ENCODE peak calls at places on chromosomes 13 and 19, in six cellular contexts. One of them, this sample, is unnamed.
A peak's percentile ranks its signal among the peaks of the same experiment; 100 is the strongest.

GRCh38 chr13:114017966-114018365 is 44.1 kb upstream of the C13orf46 start:
- DNase-seq in pancreas: no peak
- DNase-seq in neural progenitor cell: no peak
- DNase-seq in Caco-2: no peak
- DNase-seq in uterus: no peak
- DNase-seq in tibial artery: no peak
- DNase-seq in this sample: no peak

GRCh38 chr19:43624933-43625332 is 5.5 kb upstream of the ZNF428 start:
- DNase-seq in pancreas: peak; percentile 35
- DNase-seq in neural progenitor cell: peak; percentile 86
- DNase-seq in Caco-2: no peak
- DNase-seq in uterus: no peak
- DNase-seq in tibial artery: peak; percentile 26
- DNase-seq in this sample: peak; percentile 36

GRCh38 chr19:45087531-45087930 is 5.4 kb upstream of the PPP1R37 start:
- DNase-seq in pancreas: peak; percentile 15
- DNase-seq in neural progenitor cell: no peak
- DNase-seq in Caco-2: no peak
- DNase-seq in uterus: no peak
- DNase-seq in tibial artery: no peak
- DNase-seq in this sample: no peak

GRCh38 chr13:94020833-94021232 is 458.6 kb downstream of the DCT start:
- DNase-seq in pancreas: no peak
- DNase-seq in neural progenitor cell: no peak
- DNase-seq in Caco-2: no peak
- DNase-seq in uterus: no peak
- DNase-seq in tibial artery: no peak
- DNase-seq in this sample: no peak

GRCh38 chr13:31725841-31726240 is 13.5 kb upstream of the RXFP2 start:
- DNase-seq in pancreas: no peak
- DNase-seq in neural progenitor cell: no peak
- DNase-seq in Caco-2: no peak
- DNase-seq in uterus: no peak
- DNase-seq in tibial artery: no peak
- DNase-seq in this sample: no peak

GRCh38 chr19:13835791-13836723 is 40.8 kb downstream of the ZSWIM4 start:
- DNase-seq in pancreas: peak; percentile 24
- DNase-seq in neural progenitor cell: no peak
- DNase-seq in Caco-2: no peak
- DNase-seq in uterus: peak; percentile 50
- DNase-seq in tibial artery: peak; percentile 64
- DNase-seq in this sample: peak; percentile 62

GRCh38 chr19:41339936-41340335 is 13.8 kb downstream of the TGFB1 start:
- DNase-seq in pancreas: no peak
- DNase-seq in neural progenitor cell: no peak
- DNase-seq in Caco-2: no peak
- DNase-seq in uterus: no peak
- DNase-seq in tibial artery: no peak
- DNase-seq in this sample: no peak

GRCh38 chr19:41705393-41706174 is 2.8 kb upstream of the CEACAM5 start:
- DNase-seq in pancreas: no peak
- DNase-seq in neural progenitor cell: peak; percentile 16
- DNase-seq in Caco-2: peak; percentile 78
- DNase-seq in uterus: no peak
- DNase-seq in tibial artery: no peak
- DNase-seq in this sample: peak; percentile 18

GRCh38 chr13:46492946-46493345 is 60.0 kb upstream of the LRCH1 start:
- DNase-seq in pancreas: no peak
- DNase-seq in neural progenitor cell: peak; percentile 63
- DNase-seq in Caco-2: peak; percentile 72
- DNase-seq in uterus: no peak
- DNase-seq in tibial artery: no peak
- DNase-seq in this sample: no peak

GRCh38 chr19:1699386-1699785 is 47.0 kb upstream of the TCF3 start:
- DNase-seq in pancreas: no peak
- DNase-seq in neural progenitor cell: no peak
- DNase-seq in Caco-2: no peak
- DNase-seq in uterus: no peak
- DNase-seq in tibial artery: no peak
- DNase-seq in this sample: no peak

GRCh38 chr19:28914173-28914572 is 298.8 kb downstream of the UQCRFS1 start:
- DNase-seq in pancreas: no peak
- DNase-seq in neural progenitor cell: no peak
- DNase-seq in Caco-2: no peak
- DNase-seq in uterus: no peak
- DNase-seq in tibial artery: no peak
- DNase-seq in this sample: no peak

GRCh38 chr19:1281270-1281894 is 4.3 kb upstream of the EFNA2 start:
- DNase-seq in pancreas: no peak
- DNase-seq in neural progenitor cell: no peak
- DNase-seq in Caco-2: no peak
- DNase-seq in uterus: no peak
- DNase-seq in tibial artery: no peak
- DNase-seq in this sample: no peak

GRCh38 chr19:19234220-19234816 is 22.6 kb downstream of the NCAN start:
- DNase-seq in pancreas: no peak
- DNase-seq in neural progenitor cell: no peak
- DNase-seq in Caco-2: no peak
- DNase-seq in uterus: no peak
- DNase-seq in tibial artery: no peak
- DNase-seq in this sample: no peak

GRCh38 chr19:30602661-30603322 is 230.6 kb downstream of the ZNF536 start:
- DNase-seq in pancreas: no peak
- DNase-seq in neural progenitor cell: no peak
- DNase-seq in Caco-2: no peak
- DNase-seq in uterus: no peak
- DNase-seq in tibial artery: no peak
- DNase-seq in this sample: no peak

GRCh38 chr19:4730740-4731171 is 7.1 kb upstream of the DPP9 start:
- DNase-seq in pancreas: no peak
- DNase-seq in neural progenitor cell: no peak
- DNase-seq in Caco-2: peak; percentile 65
- DNase-seq in uterus: no peak
- DNase-seq in tibial artery: no peak
- DNase-seq in this sample: no peak

GRCh38 chr19:35073516-35073915 is 32.0 kb downstream of the HPN start:
- DNase-seq in pancreas: no peak
- DNase-seq in neural progenitor cell: no peak
- DNase-seq in Caco-2: no peak
- DNase-seq in uterus: no peak
- DNase-seq in tibial artery: no peak
- DNase-seq in this sample: no peak

DNA sequence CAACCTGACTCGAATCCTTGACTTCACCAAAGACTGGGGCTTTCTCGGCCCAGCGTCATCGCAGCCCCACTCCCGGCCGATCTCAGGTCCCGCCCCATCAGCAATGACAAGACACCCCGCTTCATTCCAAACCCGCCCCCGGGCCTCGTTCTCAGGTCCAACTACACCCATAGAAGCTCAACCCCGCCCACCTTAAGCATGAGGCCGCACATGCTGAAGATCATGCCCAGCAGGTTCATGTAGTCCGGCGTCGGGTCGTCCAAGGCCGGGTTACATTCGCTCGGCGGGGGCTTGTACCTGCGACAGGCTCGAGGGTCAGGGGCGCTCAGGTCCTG is 2.3 kb downstream of the WDR83 start:
- DNase-seq in pancreas: peak; percentile 45
- DNase-seq in neural progenitor cell: peak; percentile 53
- DNase-seq in Caco-2: peak; percentile 54
- DNase-seq in uterus: peak; percentile 54
- DNase-seq in tibial artery: peak; percentile 72
- DNase-seq in this sample: peak; percentile 49
- H3K4me3 ChIP-seq in pancreas: peak overlapping the region; percentile 96
- H3K4me3 ChIP-seq in neural progenitor cell: peak overlapping the region; percentile 87
- H3K4me3 ChIP-seq in Caco-2: peak overlapping the region; percentile 84
- H3K4me3 ChIP-seq in uterus: peak overlapping the region; percentile 98
- H3K4me3 ChIP-seq in tibial artery: peak overlapping the region; percentile 72
- H3K4me3 ChIP-seq in this sample: peak overlapping the region; percentile 92

GRCh38 chr13:97296740-97297139 is 74.6 kb downstream of the MBNL2 start:
- DNase-seq in pancreas: no peak
- DNase-seq in neural progenitor cell: no peak
- DNase-seq in Caco-2: no peak
- DNase-seq in uterus: no peak
- DNase-seq in tibial artery: no peak
- DNase-seq in this sample: no peak
- H3K36me3 ChIP-seq in pancreas: no peaks in the 10 kb centered on the region
- H3K36me3 ChIP-seq in neural progenitor cell: no peaks in the 10 kb centered on the region
- H3K36me3 ChIP-seq in Caco-2: no peaks in the 10 kb centered on the region
- H3K36me3 ChIP-seq in uterus: no peaks in the 10 kb centered on the region
- H3K36me3 ChIP-seq in tibial artery: no peaks in the 10 kb centered on the region
- H3K36me3 ChIP-seq in this sample: no peaks in the 10 kb centered on the region

DNA sequence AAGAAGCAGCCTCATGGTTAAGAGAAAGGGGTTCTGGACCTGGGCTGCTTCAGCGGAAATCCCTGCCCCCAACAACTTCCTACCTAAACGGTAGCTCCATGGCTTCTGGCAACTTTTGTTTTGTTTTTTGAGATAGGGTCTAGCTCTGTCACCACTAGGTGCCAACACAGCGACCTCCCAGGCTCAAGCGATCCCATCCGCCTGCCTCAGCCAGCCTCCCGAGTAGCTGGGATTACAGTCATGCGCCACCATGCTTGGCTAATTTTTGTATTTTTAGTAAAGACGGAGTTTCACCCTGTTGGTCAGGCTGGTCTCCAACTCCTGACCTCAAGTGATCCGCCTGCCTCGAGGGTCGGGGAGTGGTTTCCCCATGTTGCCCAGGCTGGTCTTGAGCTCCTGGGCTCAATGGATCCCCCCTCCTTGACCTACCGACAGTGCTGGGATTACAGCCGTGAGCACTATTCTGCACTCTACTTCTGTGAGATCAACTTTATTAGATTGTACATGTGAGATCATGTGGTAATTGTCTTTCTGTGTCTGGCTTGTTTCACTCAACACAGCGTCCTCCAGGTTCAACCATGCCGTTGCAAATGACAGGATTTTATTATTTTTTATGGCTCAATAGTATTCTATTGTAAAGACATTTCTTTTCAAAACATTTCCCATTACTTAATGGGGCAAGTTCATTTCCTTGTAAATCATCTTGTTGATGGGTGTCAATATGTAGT is 1.3 kb upstream of the OBI1 start:
- DNase-seq in pancreas: no peak
- DNase-seq in neural progenitor cell: no peak
- DNase-seq in Caco-2: no peak
- DNase-seq in uterus: no peak
- DNase-seq in tibial artery: peak; percentile 20
- DNase-seq in this sample: no peak
- H3K4me3 ChIP-seq in pancreas: peak overlapping the region; percentile 84
- H3K4me3 ChIP-seq in neural progenitor cell: no peak overlapping the region
- H3K4me3 ChIP-seq in Caco-2: no peak overlapping the region
- H3K4me3 ChIP-seq in uterus: peak overlapping the region; percentile 90
- H3K4me3 ChIP-seq in tibial artery: peak overlapping the region; percentile 86
- H3K4me3 ChIP-seq in this sample: peak overlapping the region; percentile 98

GRCh38 chr13:99974939-99975561 is 3.5 kb upstream of the ZIC5 start:
- DNase-seq in pancreas: no peak
- DNase-seq in neural progenitor cell: peak; percentile 53
- DNase-seq in Caco-2: no peak
- DNase-seq in uterus: peak; percentile 7
- DNase-seq in tibial artery: no peak
- DNase-seq in this sample: no peak
- H3K36me3 ChIP-seq in pancreas: no peaks in the 10 kb centered on the region
- H3K36me3 ChIP-seq in neural progenitor cell: no peaks in the 10 kb centered on the region
- H3K36me3 ChIP-seq in Caco-2: no peaks in the 10 kb centered on the region
- H3K36me3 ChIP-seq in uterus: no peaks in the 10 kb centered on the region
- H3K36me3 ChIP-seq in tibial artery: no peaks in the 10 kb centered on the region
- H3K36me3 ChIP-seq in this sample: no peaks in the 10 kb centered on the region

GRCh38 chr19:11373885-11374448 is 499 bp upstream of the SWSAP1 start:
- DNase-seq in pancreas: no peak
- DNase-seq in neural progenitor cell: no peak
- DNase-seq in Caco-2: no peak
- DNase-seq in uterus: no peak
- DNase-seq in tibial artery: no peak
- DNase-seq in this sample: no peak
- H3K4me3 ChIP-seq in pancreas: peak overlapping the region; percentile 33
- H3K4me3 ChIP-seq in neural progenitor cell: peak overlapping the region; percentile 70
- H3K4me3 ChIP-seq in Caco-2: peak overlapping the region; percentile 85
- H3K4me3 ChIP-seq in uterus: peak overlapping the region; percentile 75
- H3K4me3 ChIP-seq in tibial artery: peak overlapping the region; percentile 63
- H3K4me3 ChIP-seq in this sample: peak overlapping the region; percentile 72

DNA sequence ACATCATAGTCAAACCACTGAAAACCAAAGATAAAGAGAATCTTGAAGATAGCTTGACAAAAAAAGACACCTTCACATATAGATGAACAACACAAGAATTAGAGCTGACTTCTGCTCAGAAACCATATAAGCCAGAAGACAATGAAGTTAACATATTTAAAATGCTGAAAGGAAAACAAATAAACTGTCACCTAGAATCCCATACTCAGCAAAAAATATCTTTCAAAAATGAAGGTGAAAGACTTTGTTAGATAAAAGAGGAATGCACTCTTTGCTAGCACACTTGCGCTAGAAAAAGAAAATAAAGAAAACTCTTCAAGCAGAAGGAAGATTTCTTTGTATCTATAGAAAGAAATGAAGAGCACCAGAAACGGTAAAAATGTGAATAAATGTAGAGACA is 49.5 kb downstream of the PARP4 start:
- DNase-seq in pancreas: no peak
- DNase-seq in neural progenitor cell: no peak
- DNase-seq in Caco-2: no peak
- DNase-seq in uterus: no peak
- DNase-seq in tibial artery: no peak
- DNase-seq in this sample: no peak
- H3K36me3 ChIP-seq in pancreas: no peaks in the 10 kb centered on the region
- H3K36me3 ChIP-seq in neural progenitor cell: peaks cover 15% of the 10 kb centered on the region
- H3K36me3 ChIP-seq in Caco-2: peaks cover 1% of the 10 kb centered on the region
- H3K36me3 ChIP-seq in uterus: no peaks in the 10 kb centered on the region
- H3K36me3 ChIP-seq in tibial artery: peaks cover 49% of the 10 kb centered on the region
- H3K36me3 ChIP-seq in this sample: peaks cover 74% of the 10 kb centered on the region

GRCh38 chr19:55675661-55676354 is 782 bp downstream of the EPN1 start:
- DNase-seq in pancreas: no peak
- DNase-seq in neural progenitor cell: no peak
- DNase-seq in Caco-2: no peak
- DNase-seq in uterus: no peak
- DNase-seq in tibial artery: no peak
- DNase-seq in this sample: no peak
- H3K4me3 ChIP-seq in pancreas: peak overlapping the region; percentile 92
- H3K4me3 ChIP-seq in neural progenitor cell: peak overlapping the region; percentile 70
- H3K4me3 ChIP-seq in Caco-2: peak overlapping the region; percentile 76
- H3K4me3 ChIP-seq in uterus: peak overlapping the region; percentile 41
- H3K4me3 ChIP-seq in tibial artery: peak overlapping the region; percentile 69
- H3K4me3 ChIP-seq in this sample: peak overlapping the region; percentile 93

GRCh38 chr19:48230555-48231129 is 25.1 kb downstream of the CARD8 start:
- DNase-seq in pancreas: no peak
- DNase-seq in neural progenitor cell: no peak
- DNase-seq in Caco-2: no peak
- DNase-seq in uterus: no peak
- DNase-seq in tibial artery: no peak
- DNase-seq in this sample: no peak
- H3K36me3 ChIP-seq in pancreas: no peaks in the 10 kb centered on the region
- H3K36me3 ChIP-seq in neural progenitor cell: no peaks in the 10 kb centered on the region
- H3K36me3 ChIP-seq in Caco-2: no peaks in the 10 kb centered on the region
- H3K36me3 ChIP-seq in uterus: no peaks in the 10 kb centered on the region
- H3K36me3 ChIP-seq in tibial artery: peaks cover 62% of the 10 kb centered on the region
- H3K36me3 ChIP-seq in this sample: peaks cover 96% of the 10 kb centered on the region

This sample was measured in left ventricle myocardium inferior.